ENCODE peak calls at places on chromosomes 16 and 17, in four cellular contexts. J is A549, T is H1, H is GM20000. B is an unnamed sample.

GRCh38 chr17:15103785-15104184 is 161.3 kb downstream of the PMP22 start:
- DNase-seq in J (no peak), T (no peak), H (no peak), B (no peak)

GRCh38 chr16:886084-886543 is 84.7 kb downstream of the LMF1 start:
- DNase-seq in H (no peak), T (no peak), J (no peak), B (no peak)

GRCh38 chr16:51155901-51156810 is 5.1 kb upstream of the SALL1 start:
- DNase-seq in J (no peak), T (no peak), H (no peak), B (no peak)

GRCh38 chr17:16040710-16041251 is 41.2 kb downstream of the TTC19 start:
- DNase-seq in T (no peak), H (no peak), J (no peak), B (no peak)

GRCh38 chr17:4988168-4988567 is 693 bp upstream of the CAMTA2 start:
- DNase-seq in H (peak), T (no peak), J (no peak), B (no peak)

GRCh38 chr17:22266231-22266630 is 573.9 kb downstream of the KCNJ18 start:
- DNase-seq in H (no peak), T (no peak), J (no peak), B (no peak)

GRCh38 chr17:50559674-50560184 is 786 bp upstream of the CACNA1G start:
- DNase-seq in J (peak), H (peak), T (peak), B (peak)

GRCh38 chr17:13346996-13347762 is 254.6 kb downstream of the HS3ST3A1 start:
- DNase-seq in H (no peak), J (no peak), T (no peak), B (no peak)

GRCh38 chr17:4204190-4204589 is 59.6 kb downstream of the ANKFY1 start:
- DNase-seq in T (no peak), J (no peak), H (no peak), B (no peak)

GRCh38 chr17:30476726-30477082 is 504 bp upstream of the GOSR1 start:
- DNase-seq in J (no peak), H (peak), T (no peak), B (no peak)

GRCh38 chr17:45792995-45793755 is 9.1 kb downstream of the CRHR1 start:
- DNase-seq in H (no peak), J (no peak), T (no peak), B (no peak)

GRCh38 chr17:64783556-64784352 is 121.6 kb upstream of the SMURF2 start:
- DNase-seq in J (no peak), H (no peak), T (no peak), B (no peak)

GRCh38 chr16:89599451-89599858 is 14.0 kb upstream of the DPEP1 start:
- DNase-seq in J (peak), T (peak), H (peak), B (no peak)

GRCh38 chr16:84599528-84600202 is 18.2 kb downstream of the COTL1 start:
- DNase-seq in T (peak), H (peak), J (no peak), B (no peak)

GRCh38 chr16:87836844-87837581 is 32.3 kb downstream of the SLC7A5 start:
- DNase-seq in H (no peak), T (no peak), J (no peak), B (no peak)

GRCh38 chr17:282912-283882 is 69.4 kb downstream of the RPH3AL start:
- DNase-seq in H (no peak), T (no peak), J (no peak), B (no peak)

GRCh38 chr17:21289902-21290571 is 5.5 kb downstream of the MAP2K3 start:
- DNase-seq in J (no peak), H (no peak), T (no peak), B (no peak)

GRCh38 chr16:8963825-8964441 is at the start of gene USP7:
- DNase-seq in T (peak), J (peak), H (peak), B (peak)

GRCh38 chr16:84449156-84450140 is 55.0 kb downstream of the MEAK7 start:
- DNase-seq in H (no peak), J (no peak), T (no peak), B (no peak)

GRCh38 chr17:35117984-35118383 is 1.7 kb downstream of the RAD51D start:
- DNase-seq in H (no peak), J (no peak), T (no peak), B (no peak)

GRCh38 chr17:48376926-48377325 is 53.1 kb downstream of the SKAP1 start:
- DNase-seq in H (no peak), T (no peak), J (no peak), B (no peak)

GRCh38 chr17:4507361-4508111 is 8.9 kb downstream of the SPNS2 start:
- DNase-seq in J (no peak), T (no peak), H (no peak), B (no peak)

GRCh38 chr17:48647964-48648245 is 21.7 kb upstream of the HOXB9 start:
- DNase-seq in H (no peak), T (no peak), J (no peak), B (no peak)

GRCh38 chr17:13541032-13541480 is 60.7 kb downstream of the HS3ST3A1 start:
- DNase-seq in T (no peak), H (no peak), J (peak), B (no peak)

GRCh38 chr17:44038604-44039007 is 23.8 kb upstream of the TMEM101 start:
- DNase-seq in T (no peak), J (no peak), H (no peak), B (no peak)

GRCh38 chr17:2259769-2260536 is 43.6 kb downstream of the SMG6 start:
- DNase-seq in T (no peak), H (peak), J (no peak), B (no peak)

GRCh38 chr17:49990921-49991320 is 4.1 kb downstream of the DLX3 start:
- DNase-seq in T (no peak), H (no peak), J (no peak), B (no peak)

DNA sequence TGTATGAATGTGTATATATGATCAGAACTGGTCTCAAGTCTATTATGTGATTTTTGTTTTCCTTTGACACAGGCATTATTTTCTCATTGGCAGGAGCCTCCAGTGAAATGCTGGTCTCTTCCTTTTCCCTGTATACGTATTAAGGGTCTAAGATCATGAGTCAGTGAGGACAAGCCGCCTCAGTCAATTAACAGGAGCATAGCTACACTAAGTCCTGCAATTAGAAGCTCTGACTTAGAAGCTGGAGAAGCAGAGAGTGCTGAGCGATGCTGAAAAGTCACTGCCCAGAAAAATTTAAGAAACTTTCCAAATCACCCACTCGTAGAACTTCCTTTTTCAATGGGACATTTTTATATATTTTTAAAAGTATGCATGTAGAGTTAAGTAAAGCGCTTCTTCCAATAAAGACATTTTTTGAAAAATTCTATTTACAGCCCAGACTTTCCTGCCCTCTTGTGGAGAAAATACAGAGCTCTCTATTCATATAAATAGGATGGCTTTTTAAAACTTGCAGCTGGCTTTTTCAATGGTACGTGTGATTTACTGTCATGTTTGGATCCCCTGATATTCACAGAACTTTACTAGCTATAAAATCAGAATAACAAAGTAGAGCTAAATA is 70.1 kb upstream of the PSMD7 start:
- DNase-seq in H (no peak), J (no peak), T (no peak), B (no peak)
- TF ChIP-seq CTCF in H (no peak), J (peak), T (peak), B (peak)

GRCh38 chr17:78999947-79000395 is 9.6 kb downstream of the CANT1 start:
- DNase-seq in J (no peak), T (no peak), H (no peak), B (no peak)
- TF ChIP-seq CTCF in J (no peak), T (no peak), H (no peak), B (no peak)

GRCh38 chr17:6574689-6575595 is 18.6 kb upstream of the PITPNM3 start:
- DNase-seq in J (no peak), T (no peak), H (peak), B (no peak)
- TF ChIP-seq CTCF in J (no peak), T (no peak), H (no peak), B (no peak)

GRCh38 chr16:19555938-19556778 is 655 bp downstream of the VPS35L start:
- DNase-seq in H (peak), J (peak), T (peak), B (no peak)
- TF ChIP-seq CTCF in H (no peak), J (no peak), T (no peak), B (no peak)

GRCh38 chr17:68509151-68510057 is 2.8 kb upstream of the PRKAR1A start:
- DNase-seq in T (no peak), J (no peak), H (peak), B (no peak)

GRCh38 chr17:68511671-68512246 is 471 bp upstream of the PRKAR1A start:
- DNase-seq in T (peak), J (peak), H (peak), B (no peak)

GRCh38 chr17:68512967-68513474 is 791 bp downstream of the PRKAR1A start:
- DNase-seq in T (no peak), J (peak), H (no peak), B (no peak)

GRCh38 chr17:68512247-68512966 is at the start of gene PRKAR1A:
- DNase-seq in T (peak), J (peak), H (peak), B (peak)

DNA sequence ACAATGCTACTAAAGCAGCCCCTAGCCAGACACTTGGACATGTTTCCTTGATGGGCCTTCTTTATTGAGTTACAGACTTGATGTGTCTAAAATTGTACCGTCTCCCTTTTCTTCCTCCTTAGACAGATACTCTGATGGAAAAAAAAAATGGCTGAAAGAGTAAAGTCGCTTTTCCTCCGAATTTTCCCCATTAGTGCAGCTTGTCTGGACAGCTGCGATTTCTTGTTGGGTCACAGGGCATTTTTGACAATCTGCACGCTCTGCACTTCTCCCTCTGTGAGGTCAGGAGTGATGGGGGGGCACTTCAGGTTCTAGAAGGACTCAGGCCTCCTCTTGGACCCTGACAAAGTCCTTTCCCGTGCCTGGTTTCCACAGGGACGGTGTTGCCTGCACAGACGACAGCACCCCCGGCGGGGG is 968 bp upstream of the PRKAR1A start:
- DNase-seq in J (peak), H (no peak), T (no peak), B (no peak)
- TF ChIP-seq CTCF in J (no peak), H (no peak), T (no peak), B (no peak)

GRCh38 chr16:23428351-23428750 is 24.6 kb downstream of the COG7 start:
- DNase-seq in J (no peak), T (no peak), H (no peak), B (no peak)

GRCh38 chr16:23434380-23434779 is 18.6 kb downstream of the COG7 start:
- DNase-seq in J (peak), T (no peak), H (peak), B (peak)

GRCh38 chr16:23435500-23435899 is 17.5 kb downstream of the COG7 start:
- DNase-seq in H (peak), T (peak), J (peak), B (peak)

GRCh38 chr16:23433261-23433920 is 19.6 kb downstream of the COG7 start:
- DNase-seq in J (no peak), T (no peak), H (no peak), B (no peak)

DNA sequence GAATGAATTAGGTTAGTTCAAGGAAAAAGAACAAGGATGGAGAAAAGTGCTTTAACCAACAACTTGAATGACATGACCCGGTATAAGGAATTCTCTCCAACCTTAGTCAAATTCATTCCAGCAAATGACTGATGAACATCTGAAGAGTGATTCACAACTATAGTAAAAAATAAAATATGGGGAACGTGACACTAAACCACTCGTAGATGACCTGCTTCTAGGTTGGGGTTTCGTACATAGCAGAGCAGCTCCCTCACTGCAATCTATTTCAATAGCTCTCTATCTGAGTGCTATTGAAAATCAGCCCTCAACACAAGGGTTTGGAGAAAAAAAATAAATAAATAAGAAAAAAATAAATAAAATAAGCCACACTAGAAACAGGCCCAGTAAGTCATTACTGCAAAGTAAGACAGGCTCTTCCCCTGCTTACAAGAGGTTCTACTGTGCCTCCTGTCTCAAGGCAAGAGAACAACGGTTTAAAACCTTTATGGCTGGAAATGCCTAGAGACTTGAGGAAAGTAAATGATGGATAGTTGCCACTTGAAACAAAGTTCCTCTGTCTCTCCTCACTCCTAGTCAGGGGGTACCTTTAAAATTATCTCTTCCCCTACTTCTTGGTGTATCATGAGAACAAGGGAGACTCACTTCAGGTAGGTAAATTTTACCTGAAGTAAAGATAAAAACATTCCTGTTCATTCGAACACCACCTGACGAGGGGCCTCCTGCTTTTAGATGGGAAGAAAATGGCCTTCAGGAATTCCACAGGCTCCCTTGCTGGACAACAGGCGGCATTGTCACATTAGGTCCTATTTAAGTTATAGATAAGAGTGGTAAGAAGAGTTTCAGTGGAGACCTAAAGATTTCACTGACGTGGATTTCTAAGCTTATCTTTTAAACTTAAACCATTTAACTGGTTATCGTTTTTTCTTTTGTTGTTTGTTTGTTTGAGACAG is 20.5 kb downstream of the COG7 start:
- DNase-seq in J (no peak), T (no peak), H (no peak), B (no peak)
- TF ChIP-seq CTCF in J (no peak), T (no peak), H (no peak), B (no peak)

GRCh38 chr16:52568495-52568894 is 21.6 kb upstream of the TOX3 start:
- DNase-seq in J (no peak), H (no peak), T (no peak), B (no peak)
- TF ChIP-seq CTCF in J (no peak), H (no peak), T (no peak), B (no peak)

B was measured in D721Med.